ENCODE peak calls at places on chromosomes 6 and 20, in five cellular contexts. P, A, B, G and F are unnamed samples.

GRCh38 chr20:10735195-10735949 is 61.6 kb upstream of the JAG1 start:
- DNase-seq in P (no peak), A (no peak), B (no peak), G (no peak), F (no peak)

GRCh38 chr20:21312813-21313471 is 9.8 kb downstream of the XRN2 start:
- DNase-seq in G (no peak), P (no peak), B (no peak), A (no peak), F (no peak)

GRCh38 chr20:4216866-4217265 is 201.5 kb upstream of the RNF24 start:
- DNase-seq in G (no peak), B (no peak), A (no peak), P (no peak), F (no peak)

GRCh38 chr6:41298785-41299498 is 12.5 kb upstream of the TREM1 start:
- DNase-seq in B (no peak), P (no peak), G (no peak), A (no peak), F (no peak)

GRCh38 chr6:168247456-168248147 is 72.0 kb downstream of the DACT2 start:
- DNase-seq in B (no peak), P (no peak), G (no peak), A (peak; percentile 80), F (no peak)

GRCh38 chr6:37126554-37126906 is 43.4 kb upstream of the PIM1 start:
- DNase-seq in P (no peak), B (no peak), G (no peak), A (no peak), F (no peak)

GRCh38 chr6:40958740-40959139 is 80.3 kb downstream of the UNC5CL start:
- DNase-seq in A (no peak), P (no peak), G (no peak), B (no peak), F (no peak)

GRCh38 chr20:309306-309840 is 12.0 kb downstream of the ZCCHC3 start:
- DNase-seq in G (no peak), A (peak; percentile 29), P (no peak), B (no peak), F (peak; percentile 50)

GRCh38 chr6:98047881-98048280 is 764.9 kb upstream of the MMS22L start:
- DNase-seq in B (no peak), P (no peak), G (no peak), A (no peak), F (no peak)

GRCh38 chr6:41460742-41461336 is 85.3 kb upstream of the FOXP4 start:
- DNase-seq in G (no peak), A (no peak), P (no peak), B (no peak), F (peak; percentile 23)

GRCh38 chr20:64112691-64113443 is 5.5 kb upstream of the NPBWR2 start:
- DNase-seq in P (no peak), G (no peak), B (no peak), A (no peak), F (no peak)

GRCh38 chr6:47256361-47256760 is 53.3 kb downstream of the TNFRSF21 start:
- DNase-seq in G (no peak), P (no peak), B (no peak), A (no peak), F (peak; percentile 21)